ENCODE peak calls at places on chromosomes 5 and 9, in six cellular contexts. P, Q, D, O, S and Z are unnamed samples.

GRCh38 chr5:78776637-78777036 is 128.1 kb upstream of the LHFPL2 start:
- DNase-seq in Q (no peak), S (no peak), O (no peak), P (no peak), D (no peak), Z (no peak)

GRCh38 chr9:90322296-90322695 is 320.3 kb downstream of the DIRAS2 start:
- DNase-seq in S (no peak), D (no peak), O (no peak), P (no peak), Q (no peak), Z (no peak)

GRCh38 chr5:123092696-123093095 is 3.7 kb downstream of the PRDM6 start:
- DNase-seq in Q (no peak), P (no peak), O (no peak), D (no peak), S (no peak), Z (no peak)

GRCh38 chr5:141845371-141845821 is 32.8 kb downstream of the PCDH1 start:
- DNase-seq in Q (no peak), D (peak; percentile 70), O (no peak), P (no peak), S (no peak), Z (no peak)

GRCh38 chr9:134453776-134454175 is 127.5 kb downstream of the RXRA start:
- DNase-seq in D (no peak), O (peak; percentile 64), Q (no peak), P (no peak), S (no peak), Z (no peak)

GRCh38 chr5:34842554-34842953 is 3.6 kb downstream of the TTC23L start:
- DNase-seq in S (no peak), D (no peak), O (no peak), Q (no peak), P (no peak), Z (no peak)

GRCh38 chr5:75335952-75336624 is 932 bp upstream of the HMGCR start:
- DNase-seq in Q (peak; percentile 73), O (no peak), P (no peak), S (no peak), D (peak; percentile 28), Z (no peak)

GRCh38 chr5:62948294-62948693 is 369.7 kb downstream of the LRRC70 start:
- DNase-seq in Q (no peak), P (no peak), O (no peak), D (no peak), S (no peak), Z (no peak)

GRCh38 chr5:72485366-72486052 is 21.7 kb downstream of the ZNF366 start:
- DNase-seq in O (no peak), S (no peak), Q (no peak), D (no peak), P (no peak), Z (no peak)

GRCh38 chr9:75149841-75150241 is 61.5 kb downstream of the OSTF1 start:
- DNase-seq in Q (no peak), S (no peak), D (no peak), O (no peak), P (no peak), Z (no peak)

GRCh38 chr9:94802795-94803194 is 76.3 kb downstream of the AOPEP start:
- DNase-seq in O (no peak), D (no peak), Q (no peak), P (no peak), S (no peak), Z (no peak)

GRCh38 chr5:114782869-114783268 is 386.8 kb downstream of the TRIM36 start:
- DNase-seq in D (no peak), Q (no peak), S (no peak), O (peak; percentile 55), P (no peak), Z (no peak)

GRCh38 chr9:114856210-114856941 is 50.5 kb upstream of the TNFSF15 start:
- DNase-seq in D (no peak), Q (no peak), P (no peak), O (no peak), S (no peak), Z (no peak)

GRCh38 chr9:138024831-138025291 is 147.3 kb downstream of the CACNA1B start:
- DNase-seq in Q (no peak), S (peak; percentile 43), D (no peak), P (no peak), O (no peak), Z (peak; percentile 19)

GRCh38 chr9:134384811-134385479 is 58.7 kb downstream of the RXRA start:
- DNase-seq in S (no peak), O (no peak), Q (no peak), D (no peak), P (no peak), Z (no peak)

GRCh38 chr9:98998441-98999151 is 54.9 kb downstream of the COL15A1 start:
- DNase-seq in D (peak; percentile 83), O (peak; percentile 69), S (peak; percentile 90), Q (peak; percentile 54), P (peak; percentile 85), Z (peak; percentile 80)

GRCh38 chr9:109264865-109265532 is 55.9 kb downstream of the EPB41L4B start:
- DNase-seq in S (no peak), D (no peak), P (no peak), O (peak; percentile 72), Q (no peak), Z (peak; percentile 71)

GRCh38 chr5:174402224-174402812 is 322.1 kb upstream of the MSX2 start:
- DNase-seq in Q (no peak), P (no peak), O (no peak), D (no peak), S (no peak), Z (no peak)

GRCh38 chr5:59744531-59744992 is 149.0 kb downstream of the PDE4D start:
- DNase-seq in D (no peak), O (no peak), Q (no peak), S (no peak), P (no peak), Z (no peak)

GRCh38 chr9:72856985-72857631 is 95.7 kb downstream of the ALDH1A1 start:
- DNase-seq in O (no peak), D (peak; percentile 15), P (peak; percentile 25), S (no peak), Q (peak; percentile 65), Z (peak; percentile 29)

GRCh38 chr9:116191757-116192415 is 38.3 kb downstream of the PAPPA start:
- DNase-seq in P (no peak), D (no peak), S (no peak), Q (no peak), O (no peak), Z (no peak)
- H3K4me1 ChIP-seq in P (no peaks in the 10 kb centered on the region), D (no peaks in the 10 kb centered on the region), S (no peaks in the 10 kb centered on the region), Q (no peaks in the 10 kb centered on the region), O (no peaks in the 10 kb centered on the region), Z (no peaks in the 10 kb centered on the region)

GRCh38 chr9:121283856-121284732 is 16.1 kb downstream of the GSN start:
- DNase-seq in P (peak; percentile 20), S (no peak), O (no peak), Q (no peak), D (peak; percentile 51), Z (no peak)
- TF ChIP-seq POLR2A in P (no peak), S (no peak), O (no peak), Q (no peak), D (no peak), Z (no peak)

GRCh38 chr5:178672635-178673034 is 45.8 kb upstream of the CLK4 start:
- DNase-seq in D (no peak), O (no peak), S (no peak), P (no peak), Q (no peak), Z (no peak)

GRCh38 chr5:178673801-178674200 is 47.0 kb upstream of the CLK4 start:
- DNase-seq in P (no peak), S (no peak), O (no peak), D (no peak), Q (no peak), Z (no peak)

GRCh38 chr5:178675922-178676321 is 49.1 kb upstream of the CLK4 start:
- DNase-seq in D (no peak), P (no peak), Q (no peak), S (no peak), O (no peak), Z (no peak)

GRCh38 chr5:178671745-178672144 is 44.9 kb upstream of the CLK4 start:
- DNase-seq in O (no peak), D (no peak), Q (no peak), S (no peak), P (no peak), Z (no peak)

DNA sequence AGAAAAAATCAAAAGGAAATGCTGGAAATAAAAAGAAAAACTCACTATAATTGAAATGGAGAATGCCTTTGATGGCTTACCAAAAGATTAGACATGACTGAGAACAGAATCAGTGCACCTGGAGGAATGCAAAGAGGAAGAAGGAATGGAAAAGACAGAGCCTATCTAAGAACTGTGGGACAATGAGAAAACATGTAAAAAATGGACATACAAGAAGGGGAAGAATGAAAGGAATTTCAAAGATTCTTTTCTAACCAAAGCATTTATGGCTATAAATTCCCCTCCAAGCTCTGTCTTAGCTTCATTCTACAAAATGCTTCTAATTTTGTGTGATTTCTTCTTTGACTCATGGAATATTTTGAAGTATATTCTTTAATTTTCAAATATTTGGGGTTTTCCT is 47.5 kb upstream of the CLK4 start:
- DNase-seq in D (no peak), P (no peak), O (no peak), S (no peak), Q (no peak), Z (no peak)
- H3K9me3 ChIP-seq in D (no peaks in the 10 kb centered on the region), P (no peaks in the 10 kb centered on the region), O (no peaks in the 10 kb centered on the region), S (no peaks in the 10 kb centered on the region), Q (no peaks in the 10 kb centered on the region), Z (no peaks in the 10 kb centered on the region)

GRCh38 chr5:39448504-39449128 is 23.8 kb upstream of the DAB2 start:
- DNase-seq in O (no peak), S (no peak), P (no peak), D (no peak), Q (no peak), Z (peak; percentile 25)
- H3K4me1 ChIP-seq in O (no peaks in the 10 kb centered on the region), S (no peaks in the 10 kb centered on the region), P (peaks cover 2% of the 10 kb centered on the region), D (no peaks in the 10 kb centered on the region), Q (no peaks in the 10 kb centered on the region), Z (no peaks in the 10 kb centered on the region)

DNA sequence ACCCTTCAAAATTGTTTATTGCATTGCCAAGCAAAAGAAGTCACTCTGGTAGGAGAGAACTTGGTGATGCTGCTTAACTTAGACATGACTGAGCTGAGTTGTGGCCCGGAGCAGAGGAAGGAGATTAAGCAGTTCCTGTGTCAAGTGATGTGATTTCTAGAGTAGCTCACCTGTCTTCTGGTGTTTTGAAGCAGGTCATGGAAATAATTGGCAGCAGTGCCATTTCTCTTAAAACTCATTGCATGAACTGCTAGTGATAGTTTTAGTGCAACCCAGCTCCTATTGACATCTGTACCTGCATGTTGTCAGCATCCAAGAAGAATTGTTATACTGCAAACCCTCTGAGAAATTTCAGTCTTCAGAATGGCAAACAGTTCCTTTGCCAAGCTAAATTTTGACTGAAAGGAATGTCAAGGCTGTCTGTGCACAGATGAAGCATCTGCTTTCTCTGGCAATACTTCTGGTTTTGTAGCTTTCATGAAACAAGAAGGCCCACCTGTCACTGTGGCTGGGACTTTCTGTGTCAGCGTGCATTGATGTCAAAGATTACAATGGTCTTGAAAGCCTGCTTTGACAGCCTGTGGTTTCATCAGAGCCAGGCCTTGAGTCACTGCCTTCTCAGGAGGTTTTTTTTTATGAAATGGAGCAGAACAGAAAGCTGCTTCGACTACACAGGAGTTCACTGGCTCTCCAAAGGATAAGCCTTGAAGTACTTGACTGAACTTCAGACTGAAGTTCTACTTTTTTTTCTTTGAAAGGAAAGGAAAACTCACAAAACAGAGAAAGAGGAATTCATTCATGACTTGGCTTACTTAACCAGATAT is 90.6 kb downstream of the RALGPS1 start:
- DNase-seq in P (no peak), Q (no peak), D (no peak), O (no peak), S (no peak), Z (no peak)
- TF ChIP-seq POLR2A in P (no peak), Q (no peak), D (no peak), O (no peak), S (no peak), Z (no peak)